ENCODE peak calls at places on chromosomes 4 and X, in five cellular contexts. N is sigmoid colon, T is NCI-H1105, L is NCI-H460, B is progenitor cell of endocrine pancreas. Z is an unnamed sample.

GRCh38 chr4:36610628-36611027 is 329.2 kb downstream of the DTHD1 start:
- DNase-seq in L (no peak), T (no peak), B (no peak), N (no peak), Z (no peak)

GRCh38 chr4:80454040-80454439 is 118.5 kb downstream of the CFAP299 start:
- DNase-seq in N (no peak), T (no peak), B (no peak), L (no peak), Z (no peak)

GRCh38 chrX:9163153-9163790 is 129.3 kb upstream of the FAM9B start:
- DNase-seq in B (no peak), T (peak), N (no peak), L (peak), Z (no peak)

GRCh38 chr4:150178161-150178560 is 99.9 kb downstream of the DCLK2 start:
- DNase-seq in B (no peak), N (no peak), L (no peak), T (no peak), Z (no peak)

GRCh38 chr4:188781655-188782054 is 642.4 kb downstream of the TRIML1 start:
- DNase-seq in B (no peak), L (peak), T (no peak), N (no peak), Z (peak)

GRCh38 chr4:107131295-107131694 is 95.2 kb upstream of the DKK2 start:
- DNase-seq in T (no peak), N (no peak), L (no peak), B (no peak), Z (no peak)

GRCh38 chrX:69237228-69237627 is 72.0 kb upstream of the PJA1 start:
- DNase-seq in B (no peak), L (no peak), N (no peak), T (no peak), Z (no peak)

GRCh38 chrX:55919367-55920221 is 202.0 kb downstream of the RRAGB start:
- DNase-seq in B (no peak), T (no peak), L (no peak), N (no peak), Z (no peak)

GRCh38 chr4:140149851-140150635 is 3.9 kb downstream of the MAML3 start:
- DNase-seq in L (no peak), B (peak), N (peak), T (peak), Z (peak)

GRCh38 chrX:110167952-110168451 is 149.9 kb downstream of the AMMECR1 start:
- DNase-seq in T (no peak), L (peak), N (no peak), B (peak), Z (peak)

GRCh38 chr4:111652206-111652605 is 493.0 kb upstream of the FAM241A start:
- DNase-seq in N (no peak), T (no peak), L (no peak), B (no peak), Z (no peak)